ENCODE peak calls at places on chromosomes 6 and 20, in eight cellular contexts. A is SW480, M is GM23338, H is Right ventricle myocardium inferior, G is hippocampal formation, X is T-cell, Y is ELR, Q is heart right ventricle. V is an unnamed sample.

GRCh38 chr20:40073535-40074111 is 615.4 kb downstream of the MAFB start:
- DNase-seq in A (no peak), Y (no peak), Q (no peak), G (no peak), X (no peak), M (peak; percentile 73), H (no peak), V (no peak)

GRCh38 chr6:44738652-44739141 is 351.2 kb downstream of the CDC5L start:
- DNase-seq in M (peak; percentile 13), A (no peak), Q (no peak), X (no peak), H (no peak), G (no peak), Y (peak; percentile 42), V (no peak)

GRCh38 chr20:21500599-21500998 is 13.3 kb downstream of the NKX2-2 start:
- DNase-seq in Y (no peak), A (no peak), G (no peak), H (no peak), X (no peak), Q (no peak), M (no peak), V (no peak)

GRCh38 chr6:30795549-30796293 is 51.4 kb upstream of the IER3 start:
- DNase-seq in Q (no peak), Y (no peak), X (no peak), M (no peak), A (no peak), G (no peak), H (no peak), V (no peak)

GRCh38 chr6:42030585-42031506 is 19.5 kb upstream of the TAF8 start:
- DNase-seq in H (no peak), Q (peak; percentile 76), A (no peak), Y (no peak), G (no peak), M (peak; percentile 66), X (no peak), V (no peak)

GRCh38 chr6:14816106-14816864 is 429.6 kb upstream of the JARID2 start:
- DNase-seq in Y (no peak), G (no peak), X (no peak), M (no peak), H (no peak), Q (no peak), A (no peak), V (no peak)

GRCh38 chr20:54197621-54198604 is 10.0 kb upstream of the PFDN4 start:
- DNase-seq in Y (peak; percentile 78), X (no peak), G (no peak), H (no peak), Q (no peak), M (peak; percentile 45), A (peak; percentile 81), V (no peak)

GRCh38 chr6:86686496-86686895 is 250.8 kb upstream of the HTR1E start:
- DNase-seq in H (no peak), G (no peak), M (no peak), Y (no peak), Q (no peak), A (no peak), X (no peak), V (no peak)